ENCODE peak calls at places on chromosomes 12 and 14, in four cellular contexts. One of them, this sample, is unnamed.
A peak's percentile ranks its signal among the peaks of the same experiment; 100 is the strongest.

GRCh38 chr12:110869035-110869434 is 22.2 kb downstream of the CCDC63 start:
- DNase-seq in Calu3: no peak
- DNase-seq in PC-3: no peak
- DNase-seq in WTC11: no peak
- DNase-seq in this sample: no peak

GRCh38 chr12:115343008-115343407 is 659.0 kb upstream of the TBX3 start:
- DNase-seq in Calu3: no peak
- DNase-seq in PC-3: no peak
- DNase-seq in WTC11: no peak
- DNase-seq in this sample: no peak

GRCh38 chr12:144650-145284 is 69.2 kb downstream of the SLC6A12 start:
- DNase-seq in Calu3: peak; percentile 6
- DNase-seq in PC-3: no peak
- DNase-seq in WTC11: no peak
- DNase-seq in this sample: no peak

GRCh38 chr14:56891226-56891625 is 80.9 kb upstream of the OTX2 start:
- DNase-seq in Calu3: no peak
- DNase-seq in PC-3: no peak
- DNase-seq in WTC11: no peak
- DNase-seq in this sample: no peak

GRCh38 chr12:110176745-110177144 is 52.6 kb downstream of the IFT81 start:
- DNase-seq in Calu3: no peak
- DNase-seq in PC-3: peak; percentile 46
- DNase-seq in WTC11: no peak
- DNase-seq in this sample: no peak

GRCh38 chr14:81398196-81398891 is 1.8 kb downstream of the STON2 start:
- DNase-seq in Calu3: no peak
- DNase-seq in PC-3: no peak
- DNase-seq in WTC11: no peak
- DNase-seq in this sample: no peak

GRCh38 chr12:77031745-77032144 is 33.6 kb downstream of the E2F7 start:
- DNase-seq in Calu3: no peak
- DNase-seq in PC-3: no peak
- DNase-seq in WTC11: no peak
- DNase-seq in this sample: no peak

GRCh38 chr12:30880061-30880460 is 46.5 kb upstream of the TSPAN11 start:
- DNase-seq in Calu3: no peak
- DNase-seq in PC-3: no peak
- DNase-seq in WTC11: no peak
- DNase-seq in this sample: no peak

GRCh38 chr14:76904100-76904739 is 78.0 kb downstream of the LRRC74A start:
- DNase-seq in Calu3: no peak
- DNase-seq in PC-3: peak; percentile 66
- DNase-seq in WTC11: no peak
- DNase-seq in this sample: peak; percentile 94

GRCh38 chr14:47269788-47270492 is 405.5 kb downstream of the MDGA2 start:
- DNase-seq in Calu3: no peak
- DNase-seq in PC-3: no peak
- DNase-seq in WTC11: no peak
- DNase-seq in this sample: no peak

GRCh38 chr14:99748529-99748928 is 44.7 kb upstream of the EML1 start:
- DNase-seq in Calu3: no peak
- DNase-seq in PC-3: no peak
- DNase-seq in WTC11: no peak
- DNase-seq in this sample: no peak

GRCh38 chr12:88562846-88563582 is 17.3 kb downstream of the KITLG start:
- DNase-seq in Calu3: no peak
- DNase-seq in PC-3: peak; percentile 65
- DNase-seq in WTC11: no peak
- DNase-seq in this sample: peak; percentile 81

GRCh38 chr14:38948171-38948570 is 154.9 kb downstream of the SEC23A start:
- DNase-seq in Calu3: no peak
- DNase-seq in PC-3: peak; percentile 49
- DNase-seq in WTC11: no peak
- DNase-seq in this sample: peak; percentile 29

GRCh38 chr14:22118894-22119477 is 445.4 kb upstream of the OR4E1 start:
- DNase-seq in Calu3: no peak
- DNase-seq in PC-3: no peak
- DNase-seq in WTC11: no peak
- DNase-seq in this sample: no peak

GRCh38 chr14:21063479-21063878 is 5.9 kb downstream of the RNASE8 start:
- DNase-seq in Calu3: no peak
- DNase-seq in PC-3: peak; percentile 43
- DNase-seq in WTC11: no peak
- DNase-seq in this sample: peak; percentile 66

GRCh38 chr12:104701301-104701700 is 244.6 kb downstream of the CHST11 start:
- DNase-seq in Calu3: no peak
- DNase-seq in PC-3: no peak
- DNase-seq in WTC11: no peak
- DNase-seq in this sample: no peak

GRCh38 chr12:18430425-18431048 is 169.2 kb downstream of the PIK3C2G start:
- DNase-seq in Calu3: peak; percentile 69
- DNase-seq in PC-3: peak; percentile 69
- DNase-seq in WTC11: peak; percentile 60
- DNase-seq in this sample: peak; percentile 53

GRCh38 chr14:99612737-99613330 is 8.8 kb upstream of the CCDC85C start:
- DNase-seq in Calu3: no peak
- DNase-seq in PC-3: no peak
- DNase-seq in WTC11: no peak
- DNase-seq in this sample: peak; percentile 40

GRCh38 chr12:129903092-129903945 is 506 bp downstream of the TMEM132D start:
- DNase-seq in Calu3: no peak
- DNase-seq in PC-3: no peak
- DNase-seq in WTC11: peak; percentile 12
- DNase-seq in this sample: no peak

GRCh38 chr12:57604454-57605307 is at the start of gene DTX3:
- DNase-seq in Calu3: peak; percentile 42
- DNase-seq in PC-3: no peak
- DNase-seq in WTC11: peak; percentile 52
- DNase-seq in this sample: no peak

GRCh38 chr14:102195446-102195845 is 55.7 kb downstream of the WDR20 start:
- DNase-seq in Calu3: no peak
- DNase-seq in PC-3: no peak
- DNase-seq in WTC11: no peak
- DNase-seq in this sample: no peak

GRCh38 chr14:89603938-89604480 is 187.0 kb upstream of the FOXN3 start:
- DNase-seq in Calu3: no peak
- DNase-seq in PC-3: no peak
- DNase-seq in WTC11: no peak
- DNase-seq in this sample: no peak

GRCh38 chr12:46946137-46946536 is 120.3 kb upstream of the SLC38A4 start:
- DNase-seq in Calu3: no peak
- DNase-seq in PC-3: peak; percentile 82
- DNase-seq in WTC11: no peak
- DNase-seq in this sample: peak; percentile 88

GRCh38 chr12:18752280-18752920 is 14.5 kb downstream of the CAPZA3 start:
- DNase-seq in Calu3: no peak
- DNase-seq in PC-3: peak; percentile 43
- DNase-seq in WTC11: peak; percentile 30
- DNase-seq in this sample: peak; percentile 79

GRCh38 chr14:64636980-64637429 is 67.2 kb upstream of the PLEKHG3 start:
- DNase-seq in Calu3: no peak
- DNase-seq in PC-3: no peak
- DNase-seq in WTC11: no peak
- DNase-seq in this sample: no peak
- TF ChIP-seq CTCF in Calu3: no peak
- TF ChIP-seq CTCF in PC-3: peak; percentile 18
- TF ChIP-seq CTCF in WTC11: no peak
- TF ChIP-seq CTCF in this sample: peak; percentile 58

GRCh38 chr12:53210843-53211242 is 3.8 kb upstream of the ITGB7 start:
- DNase-seq in Calu3: no peak
- DNase-seq in PC-3: no peak
- DNase-seq in WTC11: no peak
- DNase-seq in this sample: no peak

GRCh38 chr12:53214221-53214620 is 7.2 kb upstream of the ITGB7 start:
- DNase-seq in Calu3: no peak
- DNase-seq in PC-3: no peak
- DNase-seq in WTC11: no peak
- DNase-seq in this sample: no peak

GRCh38 chr12:53213348-53213747 is 6.3 kb upstream of the ITGB7 start:
- DNase-seq in Calu3: peak; percentile 84
- DNase-seq in PC-3: peak; percentile 76
- DNase-seq in WTC11: peak; percentile 93
- DNase-seq in this sample: peak; percentile 60

GRCh38 chr12:53212931-53213330 is 5.9 kb upstream of the ITGB7 start:
- DNase-seq in Calu3: no peak
- DNase-seq in PC-3: no peak
- DNase-seq in WTC11: no peak
- DNase-seq in this sample: no peak

DNA sequence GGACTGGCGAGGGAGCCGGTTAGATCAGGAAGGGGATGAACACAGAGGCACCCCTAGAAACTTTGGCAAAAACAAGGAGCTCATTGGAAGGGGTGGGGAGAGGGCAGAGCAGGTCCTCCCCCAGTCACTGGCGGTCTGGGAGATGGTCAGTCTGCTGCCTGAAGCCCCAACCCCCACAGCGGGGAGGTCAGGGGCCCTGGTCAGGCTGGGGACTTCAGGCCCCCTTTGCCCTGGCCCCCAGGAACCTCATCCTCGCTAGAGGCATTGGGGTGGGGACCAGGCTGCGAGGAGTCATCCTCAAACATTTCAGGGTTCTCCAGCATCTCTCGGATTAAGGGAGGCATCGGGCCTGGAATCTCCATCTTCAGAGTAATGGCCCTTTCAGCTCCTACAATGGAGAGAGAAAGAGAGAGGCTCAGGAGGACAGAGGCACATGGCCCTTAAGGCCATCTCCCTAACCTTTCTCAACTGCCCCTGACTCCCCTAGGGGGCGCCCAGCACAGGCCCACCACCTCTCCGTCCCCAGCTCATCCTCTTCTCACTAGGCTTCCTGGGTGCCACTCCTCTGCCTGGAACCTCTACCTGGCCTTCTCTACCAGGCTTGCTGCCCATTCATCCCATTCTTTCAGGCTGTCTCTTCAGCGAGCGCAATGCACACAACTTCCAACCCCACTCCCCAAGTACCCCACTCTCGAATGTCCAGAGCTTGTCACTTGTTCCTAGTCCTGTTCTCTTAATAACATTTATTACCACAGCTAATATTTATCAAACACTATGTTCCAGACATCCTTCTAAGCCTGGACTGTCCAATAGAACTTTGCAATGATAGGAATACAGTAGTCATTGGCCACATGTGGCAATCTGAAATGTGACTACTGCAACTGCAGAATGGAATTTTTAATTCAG is 4.7 kb upstream of the ITGB7 start:
- DNase-seq in Calu3: no peak
- DNase-seq in PC-3: no peak
- DNase-seq in WTC11: no peak
- DNase-seq in this sample: no peak
- TF ChIP-seq CTCF in Calu3: peak; percentile 41
- TF ChIP-seq CTCF in PC-3: peak; percentile 61
- TF ChIP-seq CTCF in WTC11: peak; percentile 48
- TF ChIP-seq CTCF in this sample: peak; percentile 64

DNA sequence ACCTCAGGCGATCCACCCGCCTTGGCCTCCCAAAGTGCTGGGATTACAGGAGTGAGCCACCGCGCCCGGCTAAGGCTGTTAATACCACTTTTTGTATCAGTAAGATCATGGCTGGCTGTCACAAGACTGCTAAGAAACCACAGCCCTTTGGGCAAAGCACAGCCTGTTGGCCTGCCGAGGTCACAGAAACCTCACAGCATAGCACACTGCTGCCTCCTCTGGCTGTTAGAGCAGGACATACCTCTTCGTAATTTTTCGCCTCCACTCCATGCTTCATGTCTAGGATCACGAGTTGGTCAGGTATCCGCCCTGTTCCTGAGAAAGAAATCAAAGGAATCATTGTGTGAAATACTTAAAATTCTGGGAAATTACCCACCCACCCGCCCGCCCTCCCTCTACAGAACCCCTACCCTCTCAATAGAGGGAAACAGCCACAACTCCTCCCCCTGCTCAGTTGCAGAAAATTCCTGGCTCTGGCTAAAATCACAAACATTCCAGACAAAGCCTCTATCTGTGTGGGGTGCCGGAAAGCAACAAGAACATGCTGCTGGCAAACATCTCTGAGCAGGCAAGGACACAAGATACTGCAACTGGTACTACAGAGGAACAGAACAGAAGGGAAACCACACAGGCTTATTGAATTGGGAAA is 20.7 kb upstream of the NEK9 start:
- DNase-seq in Calu3: peak; percentile 73
- DNase-seq in PC-3: no peak
- DNase-seq in WTC11: peak; percentile 55
- DNase-seq in this sample: peak; percentile 50
- TF ChIP-seq CTCF in Calu3: no peak
- TF ChIP-seq CTCF in PC-3: peak; percentile 15
- TF ChIP-seq CTCF in WTC11: no peak
- TF ChIP-seq CTCF in this sample: peak; percentile 58

GRCh38 chr14:65813760-65814387 is 401.3 kb downstream of the FUT8 start:
- DNase-seq in Calu3: no peak
- DNase-seq in PC-3: no peak
- DNase-seq in WTC11: peak; percentile 44
- DNase-seq in this sample: no peak
- TF ChIP-seq CTCF in Calu3: no peak
- TF ChIP-seq CTCF in PC-3: no peak
- TF ChIP-seq CTCF in WTC11: no peak
- TF ChIP-seq CTCF in this sample: no peak

GRCh38 chr12:118853634-118854033 is 127.7 kb upstream of the SRRM4 start:
- DNase-seq in Calu3: no peak
- DNase-seq in PC-3: no peak
- DNase-seq in WTC11: peak; percentile 43
- DNase-seq in this sample: no peak

GRCh38 chr12:118855858-118856257 is 125.5 kb upstream of the SRRM4 start:
- DNase-seq in Calu3: no peak
- DNase-seq in PC-3: no peak
- DNase-seq in WTC11: no peak
- DNase-seq in this sample: no peak

GRCh38 chr12:118850244-118850825 is 131.0 kb upstream of the SRRM4 start:
- DNase-seq in Calu3: peak; percentile 36
- DNase-seq in PC-3: peak; percentile 46
- DNase-seq in WTC11: peak; percentile 81
- DNase-seq in this sample: no peak
- TF ChIP-seq CTCF in Calu3: peak; percentile 72
- TF ChIP-seq CTCF in PC-3: peak; percentile 83
- TF ChIP-seq CTCF in WTC11: peak; percentile 94
- TF ChIP-seq CTCF in this sample: peak; percentile 70

GRCh38 chr12:25388216-25388615 is 137.5 kb upstream of the KRAS start:
- DNase-seq in Calu3: no peak
- DNase-seq in PC-3: peak; percentile 27
- DNase-seq in WTC11: no peak
- DNase-seq in this sample: peak; percentile 8
- TF ChIP-seq CTCF in Calu3: no peak
- TF ChIP-seq CTCF in PC-3: no peak
- TF ChIP-seq CTCF in WTC11: no peak
- TF ChIP-seq CTCF in this sample: no peak

This sample was measured in HFFc6.